ENCODE peak calls at places on chromosomes 4 and X, in eight cellular contexts. A, Z, E, D, L, F, S and R are unnamed samples. For H4K20me1 and H3K9me3, the result is how much of the 10 kb centered on the place peaks cover.

GRCh38 chr4:60657041-60657440 is 543.1 kb upstream of the ADGRL3 start:
- DNase-seq in S (no peak), A (peak), D (no peak), Z (no peak), F (no peak), L (peak), E (no peak), R (no peak)

GRCh38 chrX:72712094-72712755 is 1.9 kb downstream of the PHKA1 start:
- DNase-seq in D (peak), E (peak), S (peak), Z (no peak), A (no peak), L (peak), F (peak), R (no peak)

GRCh38 chr4:43234626-43235025 is 342.1 kb downstream of the GRXCR1 start:
- DNase-seq in S (no peak), L (peak), F (peak), A (no peak), E (no peak), Z (no peak), D (no peak), R (peak)

GRCh38 chr4:155604718-155605601 is 61.7 kb upstream of the GUCY1A1 start:
- DNase-seq in F (peak), Z (no peak), A (peak), E (no peak), S (no peak), L (peak), D (peak), R (peak)

GRCh38 chrX:107861056-107861455 is 35.4 kb downstream of the MID2 start:
- DNase-seq in E (no peak), D (peak), Z (no peak), A (no peak), L (peak), F (no peak), S (no peak), R (no peak)

GRCh38 chrX:153634832-153635231 is 12.2 kb upstream of the DUSP9 start:
- DNase-seq in Z (no peak), S (peak), D (no peak), A (no peak), L (no peak), F (no peak), E (no peak), R (no peak)

GRCh38 chrX:28498658-28499057 is 88.6 kb upstream of the IL1RAPL1 start:
- DNase-seq in S (peak), D (peak), F (peak), A (peak), Z (peak), E (peak), L (peak), R (peak)

GRCh38 chrX:120857240-120857639 is 18.4 kb downstream of the CT47B1 start:
- DNase-seq in F (no peak), Z (peak), E (no peak), S (peak), D (peak), L (no peak), A (no peak), R (no peak)

GRCh38 chrX:16160729-16161128 is 6.6 kb upstream of the MAGEB17 start:
- DNase-seq in F (peak), L (peak), A (peak), D (peak), S (no peak), Z (peak), E (peak), R (peak)

GRCh38 chrX:112832481-112833095 is 8.0 kb downstream of the AMOT start:
- DNase-seq in S (peak), A (peak), E (no peak), L (peak), F (peak), D (peak), Z (peak), R (peak)

GRCh38 chr4:151725087-151725486 is 35.7 kb downstream of the GATB start:
- DNase-seq in E (no peak), S (no peak), L (no peak), D (no peak), A (no peak), F (no peak), Z (no peak), R (no peak)

GRCh38 chrX:108590496-108590895 is 145.9 kb downstream of the IRS4 start:
- DNase-seq in F (peak), S (no peak), E (peak), Z (no peak), A (no peak), L (peak), D (no peak), R (peak)

GRCh38 chr4:60737858-60738257 is 462.3 kb upstream of the ADGRL3 start:
- DNase-seq in F (no peak), D (peak), L (peak), E (no peak), S (no peak), A (peak), Z (no peak), R (no peak)

GRCh38 chr4:51845736-51846135 is 2.8 kb downstream of the DCUN1D4 start:
- DNase-seq in L (no peak), S (no peak), E (no peak), F (no peak), D (no peak), A (no peak), Z (no peak), R (no peak)

GRCh38 chr4:76539979-76540378 is 105.0 kb downstream of the SHROOM3 start:
- DNase-seq in Z (no peak), E (no peak), D (no peak), F (peak), A (no peak), S (peak), L (no peak), R (peak)

GRCh38 chr4:15003891-15004700 is 1.8 kb downstream of the CPEB2 start:
- DNase-seq in A (peak), E (peak), Z (no peak), F (peak), S (peak), D (peak), L (no peak), R (no peak)

GRCh38 chrX:41589634-41590270 is 99.0 kb upstream of the GPR34 start:
- DNase-seq in S (peak), Z (no peak), D (no peak), E (no peak), L (peak), A (no peak), F (peak), R (peak)

GRCh38 chrX:23235051-23235450 is 99.6 kb upstream of the PTCHD1 start:
- DNase-seq in L (no peak), A (no peak), D (no peak), S (no peak), E (no peak), F (no peak), Z (no peak), R (no peak)

GRCh38 chr4:1571165-1571908 is 112.8 kb downstream of the FAM53A start:
- DNase-seq in Z (no peak), D (no peak), S (no peak), E (no peak), A (no peak), F (no peak), L (no peak), R (no peak)

GRCh38 chr4:93657527-93657926 is 171.0 kb upstream of the ATOH1 start:
- DNase-seq in L (no peak), D (no peak), E (no peak), Z (no peak), A (no peak), S (no peak), F (no peak), R (no peak)

GRCh38 chr4:6595897-6596537 is 21.0 kb downstream of the MAN2B2 start:
- DNase-seq in S (no peak), Z (peak), E (no peak), A (no peak), F (no peak), D (peak), L (no peak), R (no peak)

DNA sequence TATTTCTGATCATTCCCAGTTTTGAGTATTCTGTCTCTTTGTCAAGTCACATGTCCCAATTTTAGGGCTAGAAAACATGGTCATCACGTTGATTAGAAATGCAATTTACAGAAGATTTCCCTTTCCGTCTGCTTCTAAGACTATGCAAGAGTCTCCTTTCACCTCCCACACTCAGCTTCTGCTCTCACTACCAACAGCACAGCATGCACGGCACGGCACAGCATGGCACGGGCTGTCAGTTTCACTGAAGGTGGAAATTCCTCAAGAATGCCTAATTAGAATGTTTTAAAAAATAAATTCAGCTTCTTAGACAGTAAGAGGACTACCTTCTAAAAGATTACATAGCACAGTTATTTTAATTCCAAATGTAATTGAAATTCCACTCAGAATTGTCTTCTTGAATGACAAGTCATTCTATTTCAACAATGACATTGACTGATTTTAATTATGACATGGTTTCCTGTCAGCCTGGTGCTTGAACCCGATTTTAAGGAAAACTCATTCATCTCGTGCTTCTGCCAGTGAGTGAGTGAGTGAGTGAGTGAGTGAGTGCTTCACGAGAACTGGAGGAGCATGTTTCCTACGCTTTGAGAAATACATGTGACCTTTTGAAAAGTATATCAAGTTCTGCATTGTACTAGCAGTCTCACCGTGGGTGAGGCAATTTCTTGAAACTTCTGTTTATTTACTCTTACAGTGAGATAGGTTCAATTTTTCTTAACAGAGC is 124.8 kb upstream of the SORBS2 start:
- DNase-seq in F (no peak), L (no peak), S (no peak), Z (no peak), A (no peak), E (no peak), D (no peak), R (no peak)
- H3K4me2 ChIP-seq in F (no peak), L (no peak), S (no peak), Z (no peak), A (no peak), E (no peak), D (no peak), R (no peak)

GRCh38 chr4:168842186-168842585 is 167.9 kb downstream of the CBR4 start:
- DNase-seq in S (no peak), D (no peak), L (no peak), F (peak), A (peak), E (no peak), Z (no peak), R (no peak)

GRCh38 chr4:168845897-168846296 is 164.2 kb downstream of the CBR4 start:
- DNase-seq in D (no peak), S (no peak), F (no peak), L (no peak), A (no peak), Z (no peak), E (no peak), R (no peak)

GRCh38 chr4:168843635-168844034 is 166.4 kb downstream of the CBR4 start:
- DNase-seq in E (no peak), Z (no peak), L (no peak), F (no peak), S (no peak), D (no peak), A (peak), R (no peak)

GRCh38 chr4:168846414-168846813 is 163.6 kb downstream of the CBR4 start:
- DNase-seq in S (no peak), E (no peak), Z (no peak), F (no peak), A (no peak), D (no peak), L (no peak), R (no peak)

DNA sequence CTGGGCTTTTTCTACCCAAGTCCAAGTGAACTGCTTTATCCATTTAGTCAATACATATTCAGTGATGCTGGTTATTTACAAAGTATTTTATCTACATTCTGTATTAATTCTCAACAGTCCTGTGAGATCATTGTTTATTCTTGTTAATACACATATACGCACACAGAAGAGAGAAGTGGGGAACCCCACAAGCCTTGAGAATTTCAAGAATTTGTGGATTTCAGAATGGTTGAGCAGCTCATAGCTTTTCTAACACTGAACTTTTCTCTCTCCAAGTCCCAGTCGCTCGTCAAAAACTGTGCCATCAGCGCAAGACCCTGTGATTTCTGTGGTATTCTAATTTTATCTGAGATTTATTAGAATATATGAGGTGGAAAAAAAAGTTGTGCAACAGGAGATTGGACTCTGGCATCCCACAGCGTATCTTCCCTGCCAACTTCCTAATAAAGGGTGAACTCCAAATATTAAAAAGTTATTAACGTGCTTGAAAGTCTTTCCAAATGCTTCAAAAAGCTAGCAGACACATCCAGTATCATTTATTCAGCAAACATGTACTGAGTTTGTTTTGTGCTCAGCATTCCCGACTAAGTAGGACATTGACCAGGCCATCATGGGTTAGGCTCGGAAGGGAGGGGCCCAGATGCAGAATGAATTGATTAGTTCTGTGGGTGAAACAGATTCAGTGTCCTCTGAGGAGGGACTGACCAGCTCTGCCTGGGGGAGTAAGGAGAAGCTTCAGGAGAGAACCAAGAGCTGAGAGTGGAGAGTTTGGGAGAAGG is 165.6 kb downstream of the CBR4 start:
- DNase-seq in Z (no peak), D (no peak), A (no peak), F (peak), S (no peak), L (peak), E (no peak), R (peak)
- H4K20me1 ChIP-seq in Z (under half), D (under half), A (under half), F (under half), S (under half), L (half or more), E (under half), R (half or more)

DNA sequence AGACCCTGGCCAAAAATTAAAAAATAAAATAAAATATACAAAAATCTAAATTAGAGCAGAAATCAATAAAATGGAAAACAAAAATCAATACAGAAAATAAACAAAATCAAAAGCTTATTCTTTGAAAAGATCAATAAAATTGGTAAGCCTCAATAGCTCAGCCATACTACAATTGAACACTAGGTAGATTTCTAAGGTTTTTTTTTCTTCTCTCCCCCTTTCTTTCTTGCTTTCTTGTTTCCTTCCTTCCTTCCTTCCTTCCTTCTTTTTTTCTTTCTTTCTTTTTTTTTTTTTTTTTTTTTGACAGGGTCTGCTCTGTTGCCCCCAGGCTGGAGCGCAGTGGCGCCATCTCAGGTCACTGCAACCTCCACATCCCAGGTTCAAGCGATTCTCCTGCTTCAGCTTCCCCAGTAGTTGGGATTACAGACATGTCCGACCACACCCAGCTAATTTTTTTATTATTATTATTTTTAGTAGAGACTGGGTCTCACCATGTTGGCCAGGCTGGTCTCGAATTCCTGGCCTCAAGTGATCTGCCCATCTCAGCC is 23.4 kb upstream of the PPP3CA start:
- DNase-seq in E (no peak), A (no peak), D (no peak), Z (no peak), S (no peak), F (no peak), L (no peak), R (no peak)
- H3K9me3 ChIP-seq in E (under half), A (under half), D (under half), Z (under half), S (under half), F (under half), L (under half), R (under half)

GRCh38 chr4:150546286-150546685 is 35.7 kb upstream of the MAB21L2 start:
- DNase-seq in S (no peak), Z (no peak), D (no peak), L (no peak), F (no peak), A (no peak), E (no peak), R (no peak)

GRCh38 chr4:150541681-150542080 is 40.3 kb upstream of the MAB21L2 start:
- DNase-seq in D (no peak), E (no peak), A (no peak), F (no peak), Z (no peak), L (no peak), S (no peak), R (no peak)

GRCh38 chr4:150540959-150541360 is 41.0 kb upstream of the MAB21L2 start:
- DNase-seq in E (no peak), Z (no peak), A (no peak), S (peak), F (peak), D (peak), L (peak), R (peak)

GRCh38 chr4:150540536-150540935 is 41.4 kb upstream of the MAB21L2 start:
- DNase-seq in D (no peak), F (no peak), L (no peak), Z (no peak), A (no peak), E (no peak), S (no peak), R (no peak)

GRCh38 chr4:150543042-150543441 is 38.9 kb upstream of the MAB21L2 start:
- DNase-seq in D (no peak), A (no peak), E (peak), S (no peak), Z (no peak), L (no peak), F (no peak), R (no peak)
- H3K4me2 ChIP-seq in D (no peak), A (no peak), E (no peak), S (no peak), Z (no peak), L (no peak), F (no peak), R (no peak)

DNA sequence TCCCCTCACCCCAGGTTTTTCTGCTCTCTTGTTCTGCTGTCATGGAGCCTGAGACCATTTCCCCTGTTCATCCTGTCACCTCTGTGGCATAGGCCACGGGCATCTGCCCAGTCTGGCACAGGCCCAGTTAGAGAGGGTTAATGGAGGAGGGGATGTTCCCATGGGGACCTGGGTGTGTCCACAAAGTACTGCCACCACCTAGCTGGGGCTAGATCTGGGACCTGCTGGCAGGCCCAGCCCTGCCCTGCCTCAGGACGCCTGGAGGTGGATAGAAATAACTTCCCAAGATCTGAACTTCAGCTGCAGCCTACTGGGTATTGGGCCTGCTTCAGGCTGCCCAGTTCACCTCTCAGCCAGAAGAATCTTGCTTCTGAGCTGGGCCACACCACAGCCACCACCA is 13.5 kb downstream of the EFNB1 start:
- DNase-seq in E (no peak), S (no peak), D (no peak), A (no peak), L (no peak), Z (no peak), F (no peak), R (no peak)
- H4K20me1 ChIP-seq in E (under half), S (under half), D (under half), A (under half), L (under half), Z (under half), F (under half), R (under half)

GRCh38 chr4:80263541-80264351 is 2.7 kb upstream of the FGF5 start:
- DNase-seq in Z (no peak), A (no peak), S (no peak), L (no peak), F (no peak), E (no peak), D (no peak), R (no peak)
- H3K9me3 ChIP-seq in Z (under half), A (under half), S (under half), L (under half), F (under half), E (under half), D (under half), R (under half)

GRCh38 chr4:20418865-20419451 is 167.3 kb downstream of the SLIT2 start:
- DNase-seq in L (peak), Z (peak), D (peak), A (peak), S (peak), F (peak), E (peak), R (peak)

GRCh38 chr4:20421586-20421985 is 169.9 kb downstream of the SLIT2 start:
- DNase-seq in L (peak), E (no peak), F (no peak), Z (no peak), A (no peak), D (no peak), S (no peak), R (no peak)

GRCh38 chr4:20420916-20421315 is 169.2 kb downstream of the SLIT2 start:
- DNase-seq in D (no peak), S (no peak), E (no peak), Z (no peak), F (no peak), A (no peak), L (no peak), R (no peak)

GRCh38 chr4:20423420-20423819 is 171.7 kb downstream of the SLIT2 start:
- DNase-seq in L (no peak), A (no peak), Z (no peak), F (no peak), E (no peak), D (peak), S (no peak), R (no peak)

DNA sequence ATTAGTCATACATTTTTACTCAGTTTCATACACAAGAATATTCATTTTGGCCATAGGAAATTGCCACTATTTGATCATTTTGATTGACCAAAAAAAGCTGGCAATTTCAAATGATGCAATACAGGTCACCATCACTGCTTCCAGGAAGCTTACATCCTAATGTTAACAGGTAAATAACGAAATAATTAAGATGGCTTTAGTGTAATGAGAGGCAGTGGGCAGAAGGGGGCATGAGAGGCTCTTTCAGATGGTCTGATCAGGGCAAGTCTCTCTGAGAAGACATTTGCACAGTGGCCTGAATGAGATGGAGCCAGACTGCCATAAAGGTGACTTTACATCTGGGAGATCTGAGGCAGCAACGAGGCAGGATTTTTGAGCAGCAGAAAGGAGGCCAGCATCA is 170.7 kb downstream of the SLIT2 start:
- DNase-seq in S (peak), F (peak), L (peak), A (peak), E (peak), D (peak), Z (peak), R (peak)
- H3K4me2 ChIP-seq in S (no peak), F (no peak), L (no peak), A (no peak), E (no peak), D (no peak), Z (no peak), R (no peak)

GRCh38 chr4:68348577-68348976 is 1.3 kb downstream of the YTHDC1 start:
- DNase-seq in L (no peak), D (no peak), S (no peak), Z (no peak), A (no peak), F (no peak), E (peak), R (no peak)
- H4K20me1 ChIP-seq in L (half or more), D (half or more), S (half or more), Z (under half), A (under half), F (under half), E (under half), R (half or more)